ENCODE peak calls at places on chromosomes 6 and 20, in eight cellular contexts. U is A549, M is IMR-90, I is psoas muscle, P is heart right ventricle, R is left lung, H is spleen, O is Peyer's patch. Z is an unnamed sample.

GRCh38 chr6:100426241-100426640 is 38.5 kb downstream of the SIM1 start:
- DNase-seq in M (no peak), H (no peak), P (no peak), I (no peak), O (no peak), U (no peak), R (no peak), Z (no peak)

GRCh38 chr6:158039571-158040050 is 57.9 kb downstream of the SYNJ2 start:
- DNase-seq in H (peak; percentile 66), O (no peak), U (peak; percentile 68), M (peak; percentile 52), I (peak; percentile 51), R (no peak), P (no peak), Z (no peak)

GRCh38 chr6:111548368-111548767 is 57.3 kb downstream of the TRAF3IP2 start:
- DNase-seq in P (no peak), O (no peak), M (peak; percentile 51), I (no peak), U (no peak), H (no peak), R (no peak), Z (no peak)

GRCh38 chr6:15493437-15494168 is 169.2 kb downstream of the DTNBP1 start:
- DNase-seq in I (no peak), R (no peak), P (no peak), M (peak; percentile 63), H (no peak), O (no peak), U (no peak), Z (no peak)

GRCh38 chr6:156954191-156954590 is 177.0 kb downstream of the ARID1B start:
- DNase-seq in I (no peak), U (no peak), M (peak; percentile 59), P (no peak), H (no peak), O (no peak), R (no peak), Z (no peak)

GRCh38 chr6:1596088-1596852 is 13.4 kb upstream of the FOXC1 start:
- DNase-seq in M (peak; percentile 45), U (peak; percentile 43), H (peak; percentile 91), O (peak; percentile 48), I (peak; percentile 56), R (peak; percentile 71), P (peak; percentile 61), Z (peak; percentile 46)

GRCh38 chr6:50707652-50708325 is 5.5 kb upstream of the TFAP2D start:
- DNase-seq in R (no peak), H (no peak), P (no peak), M (no peak), I (no peak), O (no peak), U (no peak), Z (no peak)

GRCh38 chr6:7912736-7913517 is 2.3 kb upstream of the TXNDC5 start:
- DNase-seq in P (no peak), M (no peak), R (no peak), U (no peak), I (no peak), H (no peak), O (no peak), Z (no peak)

GRCh38 chr6:137056121-137056880 is 11.5 kb upstream of the IL20RA start:
- DNase-seq in M (no peak), O (no peak), I (no peak), R (no peak), H (no peak), U (no peak), P (no peak), Z (no peak)

GRCh38 chr6:155079985-155080452 is 84.9 kb downstream of the TIAM2 start:
- DNase-seq in U (no peak), H (no peak), I (no peak), M (no peak), O (no peak), P (no peak), R (no peak), Z (no peak)

GRCh38 chr6:160756871-160757270 is 54.8 kb downstream of the PLG start:
- DNase-seq in I (no peak), M (no peak), U (no peak), P (no peak), R (no peak), O (no peak), H (no peak), Z (no peak)

GRCh38 chr20:967796-968742 is 34.0 kb downstream of the RSPO4 start:
- DNase-seq in U (peak; percentile 76), I (no peak), M (peak; percentile 36), P (no peak), H (no peak), O (no peak), R (no peak), Z (no peak)

GRCh38 chr6:140445474-140446004 is 1071.1 kb upstream of the CITED2 start:
- DNase-seq in M (peak; percentile 53), I (no peak), U (no peak), O (no peak), P (no peak), H (no peak), R (no peak), Z (no peak)

DNA sequence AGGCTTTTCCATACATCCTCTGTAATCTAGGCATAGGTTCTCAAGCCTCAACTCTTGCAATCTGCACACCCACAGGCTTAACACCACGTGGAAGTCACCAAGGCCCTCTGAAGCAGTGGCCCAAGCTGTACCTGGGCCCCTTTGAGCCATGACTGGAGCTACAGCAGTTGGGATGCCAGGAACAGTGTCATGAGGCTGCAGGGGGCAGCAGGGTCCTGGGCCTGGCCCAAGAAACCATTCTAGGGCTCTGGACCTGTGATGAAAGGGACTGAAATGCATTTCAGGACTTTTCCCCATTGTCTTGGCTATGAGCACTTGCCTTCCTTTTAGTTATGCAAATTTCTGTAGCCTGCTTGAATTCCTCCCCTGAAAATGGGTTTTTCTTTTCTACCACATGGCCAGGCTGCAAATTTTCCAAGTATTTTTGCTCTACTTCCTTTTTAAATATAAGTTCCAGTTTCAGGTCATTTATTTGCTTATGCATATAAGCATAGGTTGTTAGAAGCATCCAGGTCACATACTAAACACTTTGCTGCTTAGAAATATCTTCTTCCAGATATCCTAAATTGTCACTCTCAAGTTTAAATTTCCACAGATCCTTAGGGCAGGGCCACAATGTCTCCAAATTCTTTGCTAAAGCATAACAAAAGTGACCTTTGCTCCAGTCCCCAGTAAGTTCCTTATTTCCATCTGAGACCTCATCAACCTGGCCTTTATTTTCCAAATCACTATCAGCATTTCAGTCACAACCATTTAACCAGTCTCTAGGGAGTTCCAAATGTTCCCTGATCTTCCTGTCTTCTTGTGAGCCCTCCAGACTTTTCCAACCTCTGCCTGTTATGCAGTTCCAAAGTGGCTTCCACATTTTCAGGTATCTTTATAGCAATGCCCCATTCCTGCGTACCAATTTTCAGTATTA is 48.6 kb upstream of the CD2AP start:
- DNase-seq in U (no peak), M (no peak), P (no peak), R (no peak), I (no peak), O (no peak), H (no peak), Z (no peak)
- H3K27ac ChIP-seq in U (no peak overlapping the region), M (no peak overlapping the region), P (no peak overlapping the region), R (no peak overlapping the region), I (no peak overlapping the region), O (no peak overlapping the region), H (no peak overlapping the region), Z (no peak overlapping the region)

GRCh38 chr6:143784316-143784715 is 58.8 kb upstream of the LTV1 start:
- DNase-seq in P (no peak), U (no peak), R (no peak), O (no peak), I (no peak), M (no peak), H (no peak), Z (no peak)
- H3K9me3 ChIP-seq in P (peaks cover 14% of the 10 kb centered on the region), U (peaks cover 4% of the 10 kb centered on the region), R (no peaks in the 10 kb centered on the region), O (peaks cover 3% of the 10 kb centered on the region), I (peaks cover 12% of the 10 kb centered on the region), M (peaks cover 5% of the 10 kb centered on the region), H (peaks cover 11% of the 10 kb centered on the region), Z (peaks cover 15% of the 10 kb centered on the region)

GRCh38 chr6:68559716-68560115 is 75.4 kb upstream of the ADGRB3 start:
- DNase-seq in R (no peak), U (no peak), O (no peak), P (no peak), I (no peak), M (no peak), H (no peak), Z (no peak)
- H3K27ac ChIP-seq in R (no peak overlapping the region), U (no peak overlapping the region), O (no peak overlapping the region), P (no peak overlapping the region), I (no peak overlapping the region), M (no peak overlapping the region), H (no peak overlapping the region), Z (no peak overlapping the region)

GRCh38 chr20:62198931-62199330 is 16.1 kb downstream of the MTG2 start:
- DNase-seq in M (no peak), O (no peak), U (no peak), P (no peak), H (peak; percentile 50), I (no peak), R (no peak), Z (no peak)
- H3K9me3 ChIP-seq in M (no peaks in the 10 kb centered on the region), O (no peaks in the 10 kb centered on the region), U (no peaks in the 10 kb centered on the region), P (no peaks in the 10 kb centered on the region), H (no peaks in the 10 kb centered on the region), I (no peaks in the 10 kb centered on the region), R (no peaks in the 10 kb centered on the region), Z (no peaks in the 10 kb centered on the region)

GRCh38 chr20:62280303-62280702 is 22.5 kb upstream of the ADRM1 start:
- DNase-seq in I (no peak), U (no peak), M (no peak), H (no peak), P (no peak), R (no peak), O (no peak), Z (no peak)
- H3K27ac ChIP-seq in I (no peak overlapping the region), U (no peak overlapping the region), M (no peak overlapping the region), H (no peak overlapping the region), P (no peak overlapping the region), R (no peak overlapping the region), O (no peak overlapping the region), Z (no peak overlapping the region)

GRCh38 chr6:58290177-58290576 is 972.7 kb downstream of the PRIM2 start:
- DNase-seq in M (no peak), H (no peak), P (no peak), U (no peak), R (no peak), O (no peak), I (no peak), Z (no peak)
- H3K9me3 ChIP-seq in M (no peaks in the 10 kb centered on the region), H (no peaks in the 10 kb centered on the region), P (no peaks in the 10 kb centered on the region), U (no peaks in the 10 kb centered on the region), R (no peaks in the 10 kb centered on the region), O (no peaks in the 10 kb centered on the region), I (no peaks in the 10 kb centered on the region), Z (no peaks in the 10 kb centered on the region)

GRCh38 chr6:31821301-31822037 is 6.1 kb upstream of the HSPA1B start:
- DNase-seq in R (peak; percentile 75), O (peak; percentile 60), P (peak; percentile 57), I (peak; percentile 78), H (peak; percentile 92), M (peak; percentile 30), U (peak; percentile 71), Z (peak; percentile 43)

GRCh38 chr6:31827286-31828079 is at the start of gene HSPA1B:
- DNase-seq in M (peak; percentile 100), H (peak; percentile 97), I (peak; percentile 99), O (peak; percentile 97), R (peak; percentile 99), P (peak; percentile 99), U (peak; percentile 99), Z (peak; percentile 66)

GRCh38 chr6:31822038-31822821 is 5.3 kb upstream of the HSPA1B start:
- DNase-seq in M (peak; percentile 64), P (peak; percentile 88), R (peak; percentile 91), I (peak; percentile 87), H (peak; percentile 87), U (peak; percentile 87), O (peak; percentile 68), Z (no peak)

GRCh38 chr6:31826793-31827285 is 699 bp upstream of the HSPA1B start:
- DNase-seq in H (peak; percentile 90), I (peak; percentile 87), R (peak; percentile 90), O (peak; percentile 69), P (peak; percentile 89), M (no peak), U (peak; percentile 79), Z (no peak)

GRCh38 chr6:31825553-31825952 is 2.0 kb upstream of the HSPA1B start:
- DNase-seq in M (no peak), O (no peak), U (no peak), R (no peak), H (no peak), I (no peak), P (no peak), Z (no peak)
- H3K27ac ChIP-seq in M (no peak overlapping the region), O (peak overlapping the region; percentile 88), U (no peak overlapping the region), R (peak overlapping the region; percentile 98), H (peak overlapping the region; percentile 92), I (peak overlapping the region; percentile 91), P (peak overlapping the region; percentile 92), Z (no peak overlapping the region)

Z was measured in CD4-positive, alpha-beta T cell.